ENCODE peak calls at places on chromosomes 7 and 10, in five cellular contexts. C is GM23248; L is transverse colon; F is CD4-positive, alpha-beta T cell; V is pancreas. S is an unnamed sample.

GRCh38 chr7:142611566-142612250 is 137.6 kb upstream of the PRSS1 start:
- DNase-seq in C (peak), L (no peak), F (no peak), V (no peak), S (no peak)

GRCh38 chr10:133336131-133337078 is at the start of gene CALY:
- DNase-seq in C (peak), L (peak), F (peak), V (peak), S (peak)

GRCh38 chr10:23338155-23338828 is 6.3 kb downstream of the C10orf67 start:
- DNase-seq in C (peak), L (no peak), F (no peak), V (no peak), S (peak)

GRCh38 chr10:4280481-4281206 is 495.6 kb upstream of the KLF6 start:
- DNase-seq in C (peak), L (peak), F (no peak), V (no peak), S (no peak)

GRCh38 chr7:125526958-125527357 is 597.3 kb upstream of the POT1 start:
- DNase-seq in C (no peak), L (no peak), F (no peak), V (no peak), S (no peak)

GRCh38 chr7:93944673-93945072 is 23.1 kb downstream of the GNG11 start:
- DNase-seq in C (peak), L (no peak), F (no peak), V (no peak), S (no peak)

GRCh38 chr7:144459635-144460034 is 56.1 kb upstream of the NOBOX start:
- DNase-seq in C (no peak), L (no peak), F (no peak), V (no peak), S (no peak)

GRCh38 chr10:5887029-5887428 is 2.7 kb downstream of the ANKRD16 start:
- DNase-seq in C (peak), L (no peak), F (no peak), V (no peak), S (peak)

GRCh38 chr7:100612730-100613446 is 548 bp downstream of the MOSPD3 start:
- DNase-seq in C (peak), L (no peak), F (no peak), V (no peak), S (no peak)

GRCh38 chr10:11880169-11881027 is 57.2 kb downstream of the PROSER2 start:
- DNase-seq in C (no peak), L (no peak), F (no peak), V (no peak), S (no peak)

GRCh38 chr10:61981460-61981859 is 80.0 kb downstream of the ARID5B start:
- DNase-seq in C (peak), L (no peak), F (no peak), V (no peak), S (peak)

GRCh38 chr7:20197837-20198236 is 19.3 kb downstream of the MACC1 start:
- DNase-seq in C (no peak), L (no peak), F (no peak), V (no peak), S (no peak)

GRCh38 chr7:66099551-66100407 is 14.9 kb upstream of the CRCP start:
- DNase-seq in C (peak), L (peak), F (no peak), V (peak), S (peak)

GRCh38 chr10:17064435-17064834 is 65.2 kb downstream of the CUBN start:
- DNase-seq in C (no peak), L (no peak), F (no peak), V (no peak), S (no peak)

GRCh38 chr10:27611861-27612450 is 107.9 kb downstream of the RAB18 start:
- DNase-seq in C (no peak), L (no peak), F (no peak), V (no peak), S (no peak)

GRCh38 chr10:3808689-3809199 is 23.7 kb upstream of the KLF6 start:
- DNase-seq in C (no peak), L (no peak), F (no peak), V (no peak), S (no peak)

GRCh38 chr7:90407484-90407821 is 4.2 kb downstream of the CLDN12 start:
- DNase-seq in C (no peak), L (no peak), F (no peak), V (no peak), S (no peak)

GRCh38 chr10:26064106-26064505 is 130.1 kb downstream of the MYO3A start:
- DNase-seq in C (no peak), L (no peak), F (no peak), V (no peak), S (no peak)

DNA sequence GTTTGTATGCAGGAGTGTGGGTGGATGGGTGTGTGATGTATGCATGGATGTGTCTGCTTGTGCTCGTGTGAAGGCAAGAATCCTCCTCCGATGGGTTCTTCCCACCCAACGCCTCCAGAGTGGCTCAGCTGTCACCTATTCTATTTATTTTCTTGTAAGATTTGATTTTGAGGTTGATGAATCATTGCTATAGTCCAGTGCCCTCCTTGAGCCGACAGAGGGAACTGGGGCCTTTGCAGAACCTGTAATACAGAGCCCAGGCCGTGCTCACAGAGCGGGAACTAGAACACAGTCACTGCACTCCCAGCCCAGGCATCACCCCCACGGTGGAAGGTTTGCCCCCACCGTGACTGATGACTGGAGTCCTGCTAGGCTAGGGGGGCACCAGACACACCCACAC is 2.1 kb downstream of the RARRES2 start:
- DNase-seq in C (no peak), L (no peak), F (no peak), V (no peak), S (no peak)
- H3K27ac ChIP-seq in C (no peak), L (peak), F (no peak), V (peak), S (no peak)

GRCh38 chr10:104052351-104052885 is 33.3 kb downstream of the COL17A1 start:
- DNase-seq in C (no peak), L (peak), F (no peak), V (no peak), S (peak)
- H3K27ac ChIP-seq in C (no peak), L (peak), F (no peak), V (no peak), S (peak)

GRCh38 chr10:50432610-50433009 is 181.3 kb upstream of the ASAH2 start:
- DNase-seq in C (no peak), L (no peak), F (no peak), V (no peak), S (no peak)
- H3K27ac ChIP-seq in C (no peak), L (no peak), F (no peak), V (no peak), S (no peak)

GRCh38 chr7:47037607-47038006 is 544.3 kb downstream of the TNS3 start:
- DNase-seq in C (no peak), L (no peak), F (no peak), V (no peak), S (no peak)

GRCh38 chr7:47038621-47039020 is 543.3 kb downstream of the TNS3 start:
- DNase-seq in C (no peak), L (no peak), F (no peak), V (no peak), S (no peak)

GRCh38 chr7:47039089-47039648 is 542.7 kb downstream of the TNS3 start:
- DNase-seq in C (no peak), L (no peak), F (no peak), V (no peak), S (no peak)

GRCh38 chr7:47040795-47041194 is 541.1 kb downstream of the TNS3 start:
- DNase-seq in C (no peak), L (no peak), F (no peak), V (no peak), S (no peak)

DNA sequence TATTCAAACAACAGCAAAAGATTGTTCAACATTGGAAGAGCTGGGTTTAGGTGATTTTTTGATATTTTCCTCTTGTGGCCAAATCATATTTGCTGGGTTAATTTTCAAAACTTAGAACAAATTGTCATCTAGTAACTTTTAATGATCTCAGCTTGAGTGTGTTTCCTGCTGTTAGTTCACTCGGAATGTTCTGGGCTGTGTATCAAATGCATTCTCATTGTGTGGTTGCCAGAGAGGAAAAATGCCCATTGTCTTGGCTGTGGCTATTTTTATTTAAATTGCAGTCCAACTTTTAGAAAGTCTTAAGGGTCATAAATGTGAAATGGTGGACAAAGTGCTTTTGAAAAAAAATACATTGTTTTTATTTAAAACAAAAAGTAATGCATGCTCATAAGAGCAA is 542.0 kb downstream of the TNS3 start:
- DNase-seq in C (peak), L (no peak), F (no peak), V (no peak), S (no peak)
- H3K27ac ChIP-seq in C (peak), L (no peak), F (no peak), V (no peak), S (no peak)

DNA sequence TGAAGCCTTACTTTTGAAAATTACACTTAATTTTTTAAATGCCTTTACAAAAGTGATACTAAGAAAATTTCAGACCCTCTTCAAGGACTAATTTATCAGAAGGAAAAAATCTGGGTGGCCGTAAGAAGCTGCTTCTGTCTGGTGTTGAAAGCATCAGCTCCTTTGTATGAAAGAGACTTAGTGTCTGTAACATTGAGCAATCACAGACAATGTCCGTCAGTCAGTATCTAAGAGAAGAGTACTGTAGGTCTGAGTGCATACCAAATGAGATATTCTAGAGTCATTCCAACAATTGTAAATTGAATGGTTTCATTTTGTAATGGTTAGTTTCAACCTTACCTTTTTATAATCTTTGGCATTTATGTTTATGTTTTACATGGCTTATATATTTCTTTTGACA is 11.1 kb upstream of the MDFIC start:
- DNase-seq in C (peak), L (no peak), F (no peak), V (no peak), S (no peak)
- H3K27ac ChIP-seq in C (no peak), L (no peak), F (no peak), V (no peak), S (no peak)

DNA sequence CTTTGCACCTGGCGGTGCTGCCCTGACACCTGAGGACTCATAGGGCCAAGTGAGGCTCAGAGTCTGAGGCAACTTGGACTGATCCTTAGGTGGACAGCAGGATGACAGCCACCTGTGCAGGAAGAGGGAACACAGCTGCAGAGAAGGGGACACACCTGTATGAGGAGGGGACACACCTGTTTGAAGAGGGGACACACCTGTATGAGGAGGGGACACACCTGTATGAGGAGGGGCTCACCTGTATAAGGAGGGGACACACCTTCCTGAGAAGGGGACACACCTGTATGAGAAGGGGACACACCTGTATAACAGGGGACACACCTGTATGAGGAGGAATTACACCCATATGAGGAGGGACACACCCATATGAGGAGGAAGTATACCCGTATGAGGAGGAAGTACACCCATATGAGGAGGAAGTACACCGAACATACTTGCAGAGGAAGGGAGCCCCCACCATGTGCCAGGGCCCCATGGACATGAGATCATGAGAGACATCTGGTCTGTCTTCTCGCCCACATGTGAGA is 285.9 kb downstream of the ADARB2 start:
- DNase-seq in C (no peak), L (no peak), F (no peak), V (no peak), S (peak)
- H3K27ac ChIP-seq in C (no peak), L (no peak), F (no peak), V (no peak), S (no peak)

S was measured in small intestine.